ENCODE peak calls at places on chromosomes 6 and 20, in seven cellular contexts. H, I, U, D, M, J and K are unnamed samples.
A peak's percentile ranks its signal among the peaks of the same experiment; 100 is the strongest.

GRCh38 chr6:68718379-68719073 is 83.4 kb downstream of the ADGRB3 start:
- DNase-seq in M (no peak), H (no peak), J (no peak), D (no peak), I (no peak), U (no peak), K (no peak)

GRCh38 chr6:160662842-160663241 is 1.2 kb downstream of the LPA start:
- DNase-seq in U (no peak), M (no peak), I (no peak), J (no peak), D (no peak), H (no peak), K (no peak)

GRCh38 chr20:13800728-13801134 is 15.9 kb downstream of the NDUFAF5 start:
- DNase-seq in J (no peak), M (peak; percentile 39), U (no peak), H (peak; percentile 90), I (peak; percentile 68), D (no peak), K (no peak)

GRCh38 chr20:24951536-24952047 is 2.5 kb downstream of the CST7 start:
- DNase-seq in D (no peak), I (no peak), H (peak; percentile 8), M (no peak), U (no peak), J (no peak), K (peak; percentile 23)

GRCh38 chr6:46289865-46290264 is 119.1 kb upstream of the ENPP5 start:
- DNase-seq in D (no peak), M (no peak), H (no peak), J (no peak), U (no peak), I (no peak), K (no peak)

GRCh38 chr20:48483667-48484066 is 344.1 kb downstream of the PREX1 start:
- DNase-seq in M (no peak), J (no peak), D (no peak), H (no peak), U (no peak), I (no peak), K (no peak)

GRCh38 chr6:166310634-166311033 is 2.4 kb upstream of the PRR18 start:
- DNase-seq in M (no peak), H (no peak), J (no peak), U (no peak), D (no peak), I (no peak), K (no peak)

GRCh38 chr6:17281497-17282481 is 628 bp downstream of the RBM24 start:
- DNase-seq in I (no peak), H (no peak), M (no peak), J (no peak), U (no peak), D (no peak), K (no peak)

GRCh38 chr6:125008957-125009356 is 46.7 kb downstream of the RNF217 start:
- DNase-seq in J (no peak), H (no peak), I (no peak), M (no peak), D (no peak), U (no peak), K (no peak)

GRCh38 chr20:31974975-31975481 is 7.1 kb downstream of the XKR7 start:
- DNase-seq in M (no peak), J (no peak), D (no peak), U (no peak), H (no peak), I (no peak), K (no peak)

GRCh38 chr6:108168026-108168463 is 2.2 kb downstream of the NR2E1 start:
- DNase-seq in I (no peak), J (no peak), H (no peak), D (no peak), U (no peak), M (no peak), K (no peak)

DNA sequence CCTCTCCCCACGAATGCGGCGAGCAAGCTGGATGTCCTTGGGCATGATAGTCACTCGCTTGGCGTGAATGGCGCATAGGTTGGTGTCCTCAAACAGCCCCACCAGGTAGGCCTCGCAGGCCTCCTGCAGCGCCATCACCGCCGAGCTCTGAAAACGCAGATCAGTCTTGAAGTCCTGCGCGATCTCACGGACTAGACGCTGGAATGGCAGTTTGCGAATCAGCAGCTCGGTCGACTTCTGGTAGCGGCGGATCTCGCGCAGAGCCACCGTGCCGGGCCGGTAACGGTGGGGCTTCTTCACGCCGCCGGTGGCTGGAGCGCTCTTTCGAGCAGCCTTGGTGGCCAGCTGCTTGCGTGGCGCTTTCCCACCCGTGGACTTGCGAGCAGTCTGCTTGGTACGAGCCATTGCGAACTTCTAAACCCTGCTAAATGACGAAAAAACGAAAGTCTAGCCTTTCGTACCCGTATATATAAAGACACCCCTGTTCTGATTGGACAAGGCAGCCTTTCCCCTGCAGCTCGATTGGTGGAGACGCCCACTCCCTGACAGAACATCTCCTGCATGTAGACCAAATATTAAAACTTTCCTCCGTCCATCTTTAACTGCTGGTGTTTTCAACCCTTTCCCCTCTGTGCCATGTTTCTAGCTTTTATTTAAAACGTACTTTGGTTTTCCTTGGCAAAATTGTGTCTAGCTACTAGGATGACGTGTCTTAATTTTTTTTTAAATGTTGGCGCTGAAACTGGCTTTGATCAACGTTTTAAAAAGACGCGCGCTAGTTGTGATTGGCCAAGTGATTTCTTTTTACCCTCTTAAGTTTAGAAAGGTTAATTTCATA is 109.8 kb downstream of the HFE start:
- DNase-seq in U (peak; percentile 85), H (peak; percentile 73), I (no peak), D (peak; percentile 75), M (peak; percentile 95), J (peak; percentile 95), K (peak; percentile 65)
- TF ChIP-seq CTCF in U (no peak), H (no peak), I (peak; percentile 5), D (no peak), M (peak; percentile 31), J (no peak), K (no peak)

GRCh38 chr20:58213112-58213511 is 15.3 kb downstream of the ANKRD60 start:
- DNase-seq in M (peak; percentile 32), H (no peak), U (no peak), D (no peak), J (no peak), I (no peak), K (no peak)
- TF ChIP-seq CTCF in M (peak; percentile 53), H (no peak), U (no peak), D (no peak), J (no peak), I (no peak), K (no peak)

GRCh38 chr6:83514877-83515466 is 2.6 kb downstream of the PRSS35 start:
- DNase-seq in M (peak; percentile 60), D (peak; percentile 57), I (no peak), J (peak; percentile 27), H (no peak), U (no peak), K (no peak)

GRCh38 chr6:83517500-83517899 is 5.2 kb downstream of the PRSS35 start:
- DNase-seq in H (no peak), U (no peak), M (no peak), J (no peak), D (no peak), I (no peak), K (no peak)

DNA sequence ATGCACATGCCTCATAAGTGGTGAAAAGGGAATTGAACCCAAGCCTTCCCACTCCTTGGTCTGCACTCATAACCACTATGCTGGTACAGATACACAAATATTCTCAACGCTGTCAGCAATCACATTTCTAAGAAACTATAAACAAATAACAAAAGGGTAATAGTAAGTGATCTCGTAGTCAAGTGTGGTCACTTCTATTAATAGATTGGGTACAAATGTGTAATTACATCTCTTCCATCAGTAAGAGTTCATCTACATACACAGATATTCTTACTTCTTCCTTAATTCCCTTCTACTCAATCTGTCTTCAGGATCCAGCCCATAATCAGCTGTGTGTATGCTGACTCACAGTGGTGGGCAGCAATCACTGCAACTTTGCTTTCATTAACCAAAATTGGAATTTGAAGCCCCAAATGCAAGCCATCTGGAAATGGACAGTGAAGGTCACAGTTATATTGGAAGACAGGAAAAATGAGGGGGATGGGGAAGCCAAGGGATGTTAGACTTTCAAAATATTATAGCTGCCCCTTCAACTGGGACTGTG is 6.7 kb downstream of the PRSS35 start:
- DNase-seq in D (no peak), U (no peak), H (no peak), I (no peak), J (no peak), M (peak; percentile 32), K (no peak)
- TF ChIP-seq CTCF in D (peak; percentile 45), U (no peak), H (no peak), I (peak; percentile 28), J (peak; percentile 18), M (peak; percentile 64), K (no peak)

GRCh38 chr6:104859225-104860146 is at the start of gene HACE1:
- DNase-seq in M (peak; percentile 78), I (peak; percentile 10), J (peak; percentile 48), H (peak; percentile 86), U (peak; percentile 83), D (peak; percentile 74), K (peak; percentile 78)
- TF ChIP-seq CTCF in M (peak; percentile 49), I (no peak), J (peak; percentile 25), H (no peak), U (peak; percentile 17), D (no peak), K (no peak)

GRCh38 chr6:13526718-13527668 is 39.6 kb upstream of the GFOD1 start:
- DNase-seq in M (no peak), H (no peak), U (peak; percentile 34), D (no peak), I (no peak), J (peak; percentile 70), K (peak; percentile 27)

GRCh38 chr6:13526339-13526717 is 38.9 kb upstream of the GFOD1 start:
- DNase-seq in H (no peak), U (no peak), M (no peak), D (no peak), J (no peak), I (no peak), K (no peak)

GRCh38 chr6:13528777-13529343 is 41.5 kb upstream of the GFOD1 start:
- DNase-seq in D (no peak), J (no peak), I (no peak), H (no peak), M (no peak), U (no peak), K (no peak)

GRCh38 chr6:13527669-13528051 is 40.3 kb upstream of the GFOD1 start:
- DNase-seq in H (no peak), I (no peak), J (no peak), U (no peak), D (no peak), M (no peak), K (no peak)

DNA sequence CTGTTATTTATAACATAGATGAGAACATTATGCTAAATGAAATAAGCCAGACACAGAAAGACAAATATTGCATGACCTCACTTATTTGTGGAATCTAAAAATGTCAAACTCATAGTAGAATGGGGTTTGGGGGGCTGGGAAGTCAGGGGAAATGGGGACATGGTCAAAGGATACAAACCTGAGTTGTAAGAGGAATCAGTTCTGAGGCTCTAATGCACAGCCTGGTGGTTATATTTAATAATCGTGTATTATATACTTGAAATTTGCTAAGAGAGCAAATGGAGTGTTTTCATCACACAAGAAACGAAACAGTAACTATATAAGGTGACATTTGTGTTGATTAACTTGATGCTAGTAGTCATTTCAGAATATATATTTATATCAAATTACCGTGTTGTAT is 40.8 kb upstream of the GFOD1 start:
- DNase-seq in H (no peak), J (no peak), D (no peak), I (no peak), M (no peak), U (no peak), K (no peak)
- TF ChIP-seq CTCF in H (no peak), J (no peak), D (no peak), I (no peak), M (peak; percentile 26), U (no peak), K (no peak)